ENCODE peak calls at places on chromosomes 6 and 20, in seven cellular contexts. One of them, this sample, is unnamed.
A peak's percentile ranks its signal among the peaks of the same experiment; 100 is the strongest.

GRCh38 chr20:13649548-13649947 is 10.8 kb upstream of the TASP1 start:
- DNase-seq in sigmoid colon: peak; percentile 76
- DNase-seq in GM12878: no peak
- DNase-seq in transverse colon: peak; percentile 17
- DNase-seq in H1: peak; percentile 51
- DNase-seq in suprapubic skin: peak; percentile 85
- DNase-seq in HepG2: no peak
- DNase-seq in this sample: no peak

GRCh38 chr6:18551228-18551627 is 164.1 kb downstream of the RNF144B start:
- DNase-seq in GM12878: no peak
- DNase-seq in sigmoid colon: no peak
- DNase-seq in suprapubic skin: no peak
- DNase-seq in transverse colon: no peak
- DNase-seq in HepG2: no peak
- DNase-seq in H1: no peak
- DNase-seq in this sample: no peak

GRCh38 chr20:19737025-19737424 is 21.0 kb upstream of the RIN2 start:
- DNase-seq in GM12878: peak; percentile 37
- DNase-seq in transverse colon: peak; percentile 41
- DNase-seq in suprapubic skin: no peak
- DNase-seq in sigmoid colon: no peak
- DNase-seq in HepG2: peak; percentile 33
- DNase-seq in H1: no peak
- DNase-seq in this sample: no peak

GRCh38 chr6:32271427-32271826 is 47.6 kb upstream of the NOTCH4 start:
- DNase-seq in HepG2: no peak
- DNase-seq in transverse colon: no peak
- DNase-seq in suprapubic skin: no peak
- DNase-seq in sigmoid colon: no peak
- DNase-seq in H1: no peak
- DNase-seq in GM12878: no peak
- DNase-seq in this sample: no peak

GRCh38 chr6:54206510-54206909 is 95.3 kb downstream of the MLIP start:
- DNase-seq in sigmoid colon: no peak
- DNase-seq in transverse colon: no peak
- DNase-seq in GM12878: no peak
- DNase-seq in H1: no peak
- DNase-seq in HepG2: peak; percentile 9
- DNase-seq in suprapubic skin: no peak
- DNase-seq in this sample: no peak

GRCh38 chr20:58308680-58309527 is 611 bp upstream of the RAB22A start:
- DNase-seq in HepG2: no peak
- DNase-seq in sigmoid colon: peak; percentile 88
- DNase-seq in suprapubic skin: peak; percentile 84
- DNase-seq in transverse colon: peak; percentile 48
- DNase-seq in GM12878: no peak
- DNase-seq in H1: peak; percentile 82
- DNase-seq in this sample: no peak

GRCh38 chr6:89944826-89945407 is 50.6 kb downstream of the GJA10 start:
- DNase-seq in transverse colon: no peak
- DNase-seq in HepG2: peak; percentile 4
- DNase-seq in H1: no peak
- DNase-seq in sigmoid colon: no peak
- DNase-seq in suprapubic skin: no peak
- DNase-seq in GM12878: no peak
- DNase-seq in this sample: no peak

GRCh38 chr6:131060311-131060710 is 2.7 kb downstream of the EPB41L2 start:
- DNase-seq in transverse colon: no peak
- DNase-seq in suprapubic skin: no peak
- DNase-seq in GM12878: no peak
- DNase-seq in H1: no peak
- DNase-seq in sigmoid colon: no peak
- DNase-seq in HepG2: no peak
- DNase-seq in this sample: no peak

GRCh38 chr6:14224359-14225103 is 107.0 kb downstream of the CD83 start:
- DNase-seq in H1: no peak
- DNase-seq in GM12878: peak; percentile 8
- DNase-seq in suprapubic skin: no peak
- DNase-seq in transverse colon: no peak
- DNase-seq in HepG2: no peak
- DNase-seq in sigmoid colon: no peak
- DNase-seq in this sample: no peak

GRCh38 chr6:108030223-108030622 is 44.3 kb downstream of the OSTM1 start:
- DNase-seq in GM12878: no peak
- DNase-seq in sigmoid colon: no peak
- DNase-seq in HepG2: peak; percentile 40
- DNase-seq in H1: no peak
- DNase-seq in transverse colon: no peak
- DNase-seq in suprapubic skin: no peak
- DNase-seq in this sample: no peak

DNA sequence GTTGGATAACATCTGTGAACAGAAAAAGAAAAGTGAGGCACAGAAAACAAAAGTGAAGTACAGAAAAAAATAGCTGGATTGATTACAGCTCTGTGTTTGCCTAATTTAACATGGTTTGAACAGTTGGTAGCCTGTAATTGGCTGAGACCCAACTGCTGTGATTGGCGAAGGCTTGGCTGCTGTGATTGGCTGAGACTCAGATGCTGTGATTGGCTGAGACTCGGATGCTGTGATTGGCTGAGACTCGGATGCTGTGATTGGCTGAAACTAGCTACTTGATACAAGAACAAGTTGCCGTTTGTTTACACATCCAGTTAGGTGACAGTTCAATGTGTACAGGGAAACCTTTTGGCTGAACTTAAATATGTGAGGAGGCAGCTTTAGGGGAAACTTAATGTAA is 223.3 kb upstream of the FOXA2 start:
- DNase-seq in HepG2: no peak
- DNase-seq in sigmoid colon: no peak
- DNase-seq in suprapubic skin: no peak
- DNase-seq in transverse colon: no peak
- DNase-seq in GM12878: no peak
- DNase-seq in H1: peak; percentile 29
- DNase-seq in this sample: peak; percentile 84
- TF ChIP-seq EP300 in HepG2: no peak
- TF ChIP-seq EP300 in sigmoid colon: no peak
- TF ChIP-seq EP300 in suprapubic skin: no peak
- TF ChIP-seq EP300 in transverse colon: no peak
- TF ChIP-seq EP300 in GM12878: no peak
- TF ChIP-seq EP300 in H1: no peak
- TF ChIP-seq EP300 in this sample: no peak

GRCh38 chr6:166640342-166641043 is 13.4 kb upstream of the RPS6KA2 start:
- DNase-seq in GM12878: no peak
- DNase-seq in H1: no peak
- DNase-seq in sigmoid colon: no peak
- DNase-seq in HepG2: no peak
- DNase-seq in transverse colon: no peak
- DNase-seq in suprapubic skin: no peak
- DNase-seq in this sample: peak; percentile 59
- TF ChIP-seq POLR2AphosphoS5 in GM12878: no peak
- TF ChIP-seq POLR2AphosphoS5 in H1: no peak
- TF ChIP-seq POLR2AphosphoS5 in sigmoid colon: no peak
- TF ChIP-seq POLR2AphosphoS5 in HepG2: no peak
- TF ChIP-seq POLR2AphosphoS5 in transverse colon: no peak
- TF ChIP-seq POLR2AphosphoS5 in suprapubic skin: no peak
- TF ChIP-seq POLR2AphosphoS5 in this sample: peak; percentile 68

GRCh38 chr6:152975204-152975915 is 7.5 kb downstream of the FBXO5 start:
- DNase-seq in HepG2: no peak
- DNase-seq in suprapubic skin: no peak
- DNase-seq in sigmoid colon: no peak
- DNase-seq in H1: no peak
- DNase-seq in transverse colon: no peak
- DNase-seq in GM12878: no peak
- DNase-seq in this sample: no peak
- H3K27ac ChIP-seq in HepG2: no peak overlapping the region
- H3K27ac ChIP-seq in suprapubic skin: no peak overlapping the region
- H3K27ac ChIP-seq in sigmoid colon: no peak overlapping the region
- H3K27ac ChIP-seq in H1: no peak overlapping the region
- H3K27ac ChIP-seq in transverse colon: no peak overlapping the region
- H3K27ac ChIP-seq in GM12878: no peak overlapping the region
- H3K27ac ChIP-seq in this sample: no peak overlapping the region

GRCh38 chr6:139638179-139638872 is 263.9 kb upstream of the CITED2 start:
- DNase-seq in sigmoid colon: no peak
- DNase-seq in H1: no peak
- DNase-seq in transverse colon: no peak
- DNase-seq in HepG2: no peak
- DNase-seq in suprapubic skin: no peak
- DNase-seq in GM12878: no peak
- DNase-seq in this sample: no peak
- TF ChIP-seq EP300 in sigmoid colon: no peak
- TF ChIP-seq EP300 in H1: no peak
- TF ChIP-seq EP300 in transverse colon: no peak
- TF ChIP-seq EP300 in HepG2: no peak
- TF ChIP-seq EP300 in suprapubic skin: no peak
- TF ChIP-seq EP300 in GM12878: no peak
- TF ChIP-seq EP300 in this sample: no peak

GRCh38 chr6:24359640-24360454 is 2.0 kb upstream of the DCDC2 start:
- DNase-seq in transverse colon: peak; percentile 78
- DNase-seq in HepG2: no peak
- DNase-seq in H1: peak; percentile 99
- DNase-seq in GM12878: peak; percentile 28
- DNase-seq in sigmoid colon: peak; percentile 74
- DNase-seq in suprapubic skin: no peak
- DNase-seq in this sample: peak; percentile 72
- TF ChIP-seq POLR2AphosphoS5 in transverse colon: no peak
- TF ChIP-seq POLR2AphosphoS5 in HepG2: no peak
- TF ChIP-seq POLR2AphosphoS5 in H1: no peak
- TF ChIP-seq POLR2AphosphoS5 in GM12878: no peak
- TF ChIP-seq POLR2AphosphoS5 in sigmoid colon: no peak
- TF ChIP-seq POLR2AphosphoS5 in suprapubic skin: no peak
- TF ChIP-seq POLR2AphosphoS5 in this sample: peak; percentile 6

GRCh38 chr6:2688416-2689064 is 62.2 kb downstream of the MYLK4 start:
- DNase-seq in transverse colon: no peak
- DNase-seq in GM12878: no peak
- DNase-seq in HepG2: peak; percentile 23
- DNase-seq in suprapubic skin: no peak
- DNase-seq in H1: no peak
- DNase-seq in sigmoid colon: no peak
- DNase-seq in this sample: no peak
- H3K27ac ChIP-seq in transverse colon: no peak overlapping the region
- H3K27ac ChIP-seq in GM12878: no peak overlapping the region
- H3K27ac ChIP-seq in HepG2: no peak overlapping the region
- H3K27ac ChIP-seq in suprapubic skin: no peak overlapping the region
- H3K27ac ChIP-seq in H1: no peak overlapping the region
- H3K27ac ChIP-seq in sigmoid colon: no peak overlapping the region
- H3K27ac ChIP-seq in this sample: no peak overlapping the region

GRCh38 chr6:158853072-158853871 is 34.1 kb upstream of the EZR start:
- DNase-seq in GM12878: peak; percentile 50
- DNase-seq in HepG2: peak; percentile 89
- DNase-seq in H1: peak; percentile 84
- DNase-seq in transverse colon: peak; percentile 94
- DNase-seq in suprapubic skin: no peak
- DNase-seq in sigmoid colon: no peak
- DNase-seq in this sample: peak; percentile 93
- TF ChIP-seq EP300 in GM12878: peak; percentile 34
- TF ChIP-seq EP300 in HepG2: peak; percentile 69
- TF ChIP-seq EP300 in H1: peak; percentile 93
- TF ChIP-seq EP300 in transverse colon: peak; percentile 43
- TF ChIP-seq EP300 in suprapubic skin: no peak
- TF ChIP-seq EP300 in sigmoid colon: no peak
- TF ChIP-seq EP300 in this sample: no peak

DNA sequence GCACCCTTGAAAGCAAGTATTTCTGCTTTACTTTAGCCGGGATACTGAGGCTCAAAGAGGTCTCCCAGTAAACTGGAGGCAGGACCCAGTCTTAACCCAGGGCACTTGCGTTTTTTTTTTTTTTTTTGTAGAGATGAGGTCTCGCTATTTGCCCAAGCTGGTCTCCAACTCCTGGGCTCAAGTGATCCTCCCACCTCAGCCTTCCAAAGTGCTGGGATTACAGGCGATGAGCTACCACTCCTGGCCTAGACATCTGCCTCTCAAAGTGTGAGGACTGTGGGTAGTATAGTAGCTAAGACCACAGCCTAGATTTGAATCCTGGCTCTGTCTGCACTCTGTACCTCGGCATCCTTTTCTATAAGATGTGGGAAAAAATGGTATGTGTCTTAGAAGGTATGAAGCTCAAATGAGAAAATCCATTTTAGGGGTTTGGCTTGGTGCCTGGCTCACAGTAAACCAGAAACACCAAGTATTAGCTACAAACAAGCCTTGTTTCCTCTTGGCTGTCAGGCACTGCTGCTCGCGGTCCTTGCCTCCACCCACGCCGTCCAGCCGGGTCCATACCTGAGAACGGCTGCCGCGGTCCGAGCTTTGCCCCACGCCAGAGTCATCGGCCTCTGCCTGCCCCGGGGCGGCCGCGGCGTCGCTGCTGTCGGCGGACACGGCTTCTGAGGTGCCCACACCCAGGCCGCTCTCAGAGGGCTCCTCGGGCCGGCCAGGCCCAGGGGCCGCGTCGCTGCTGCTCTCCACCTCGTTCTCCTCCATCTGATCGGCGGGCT is 1.2 kb downstream of the ZNF335 start:
- DNase-seq in H1: no peak
- DNase-seq in HepG2: no peak
- DNase-seq in sigmoid colon: no peak
- DNase-seq in GM12878: no peak
- DNase-seq in suprapubic skin: peak; percentile 80
- DNase-seq in transverse colon: peak; percentile 41
- DNase-seq in this sample: peak; percentile 30
- TF ChIP-seq POLR2AphosphoS5 in H1: no peak
- TF ChIP-seq POLR2AphosphoS5 in HepG2: no peak
- TF ChIP-seq POLR2AphosphoS5 in sigmoid colon: no peak
- TF ChIP-seq POLR2AphosphoS5 in GM12878: no peak
- TF ChIP-seq POLR2AphosphoS5 in suprapubic skin: no peak
- TF ChIP-seq POLR2AphosphoS5 in transverse colon: no peak
- TF ChIP-seq POLR2AphosphoS5 in this sample: no peak